ENCODE peak calls at places on chromosomes 16 and 17, in eight cellular contexts. P, Q, O, S, R, N, M and A are unnamed samples. For H3K9me3, the result is how much of the 10 kb centered on the place peaks cover.

GRCh38 chr16:85176541-85177447 is 64.5 kb upstream of the CIBAR2 start:
- DNase-seq in S (no peak), N (peak), O (no peak), P (no peak), Q (no peak), R (no peak), M (no peak), A (no peak)

GRCh38 chr16:61246592-61246991 is 789.6 kb downstream of the CDH8 start:
- DNase-seq in P (no peak), R (no peak), O (no peak), S (no peak), Q (no peak), M (no peak), N (no peak), A (no peak)

GRCh38 chr17:81934850-81935708 is 2.0 kb downstream of the PYCR1 start:
- DNase-seq in Q (no peak), O (no peak), P (no peak), N (no peak), M (no peak), R (no peak), S (no peak), A (no peak)

GRCh38 chr17:37740861-37741260 is 4.0 kb downstream of the HNF1B start:
- DNase-seq in Q (no peak), S (no peak), N (no peak), P (no peak), M (no peak), R (no peak), O (no peak), A (no peak)

GRCh38 chr17:17346428-17347233 is 43.5 kb downstream of the NT5M start:
- DNase-seq in N (no peak), O (no peak), R (no peak), S (no peak), M (no peak), Q (no peak), P (no peak), A (no peak)

GRCh38 chr17:43068570-43069367 is 43.7 kb downstream of the RND2 start:
- DNase-seq in P (no peak), R (no peak), O (no peak), M (no peak), N (no peak), Q (no peak), S (no peak), A (no peak)

GRCh38 chr16:78705694-78706093 is 606.2 kb downstream of the WWOX start:
- DNase-seq in P (no peak), M (no peak), R (no peak), Q (peak), N (no peak), O (peak), S (no peak), A (no peak)

GRCh38 chr17:1789936-1790335 is 28.1 kb downstream of the SERPINF1 start:
- DNase-seq in R (no peak), S (no peak), M (no peak), Q (no peak), P (no peak), N (peak), O (no peak), A (no peak)

GRCh38 chr16:2597560-2597902 is 59.7 kb downstream of the PDPK1 start:
- DNase-seq in Q (no peak), M (no peak), R (no peak), O (no peak), N (peak), S (no peak), P (no peak), A (no peak)

GRCh38 chr17:70622382-70623260 is 453.3 kb downstream of the KCNJ2 start:
- DNase-seq in R (peak), Q (peak), N (peak), O (peak), M (peak), S (no peak), P (peak), A (peak)

GRCh38 chr17:74547736-74548135 is 1.8 kb upstream of the CD300C start:
- DNase-seq in S (no peak), R (no peak), Q (no peak), M (no peak), N (peak), O (peak), P (no peak), A (no peak)

GRCh38 chr16:31537362-31537921 is 9.7 kb downstream of the AHSP start:
- DNase-seq in S (no peak), Q (no peak), M (no peak), O (no peak), P (no peak), N (peak), R (no peak), A (no peak)

GRCh38 chr16:71423865-71424264 is 18.0 kb downstream of the TLE7 start:
- DNase-seq in N (no peak), M (no peak), S (no peak), O (no peak), P (no peak), R (no peak), Q (no peak), A (no peak)

GRCh38 chr16:75310541-75310940 is 59.1 kb upstream of the BCAR1 start:
- DNase-seq in R (no peak), P (no peak), Q (no peak), N (no peak), M (no peak), O (no peak), S (no peak), A (no peak)

GRCh38 chr16:35714665-35715064 is 2255.3 kb downstream of the TP53TG3F start:
- DNase-seq in P (no peak), R (no peak), N (no peak), O (no peak), S (no peak), Q (no peak), M (no peak), A (no peak)

GRCh38 chr16:35711435-35711834 is 2252.0 kb downstream of the TP53TG3F start:
- DNase-seq in N (no peak), S (no peak), O (no peak), M (no peak), P (no peak), Q (no peak), R (no peak), A (no peak)

GRCh38 chr16:35711958-35712357 is 2252.5 kb downstream of the TP53TG3F start:
- DNase-seq in Q (no peak), R (no peak), S (no peak), M (no peak), O (no peak), N (no peak), P (no peak), A (no peak)

GRCh38 chr16:35713762-35714650 is 2254.6 kb downstream of the TP53TG3F start:
- DNase-seq in Q (no peak), N (no peak), S (no peak), R (no peak), P (no peak), M (no peak), O (no peak), A (no peak)
- H3K9me3 ChIP-seq in Q (under half), N (under half), S (under half), R (under half), P (under half), M (under half), O (under half), A (under half)

GRCh38 chr16:3861808-3862451 is 18.6 kb downstream of the CREBBP start:
- DNase-seq in P (no peak), M (no peak), Q (no peak), S (no peak), R (no peak), N (no peak), O (no peak), A (no peak)
- H3K4me3 ChIP-seq in P (no peak), M (no peak), Q (no peak), S (no peak), R (no peak), N (peak), O (no peak), A (no peak)

GRCh38 chr16:83400234-83400633 is 407.5 kb upstream of the HSBP1 start:
- DNase-seq in M (no peak), O (no peak), S (no peak), R (no peak), N (no peak), P (no peak), Q (no peak), A (peak)
- TF ChIP-seq CTCF in M (peak), O (no peak), S (no peak), R (no peak), N (no peak), P (no peak), Q (no peak), A (no peak)

GRCh38 chr17:27157297-27157696 is 136.6 kb upstream of the WSB1 start:
- DNase-seq in Q (no peak), M (no peak), O (no peak), S (no peak), N (no peak), R (no peak), P (no peak), A (no peak)

GRCh38 chr17:27153005-27153404 is 140.9 kb upstream of the WSB1 start:
- DNase-seq in P (no peak), R (no peak), Q (no peak), N (no peak), S (no peak), O (no peak), M (no peak), A (no peak)

GRCh38 chr17:27157898-27158297 is 136.0 kb upstream of the WSB1 start:
- DNase-seq in O (no peak), R (no peak), M (no peak), N (no peak), P (no peak), Q (no peak), S (no peak), A (no peak)

GRCh38 chr17:27158390-27158789 is 135.5 kb upstream of the WSB1 start:
- DNase-seq in Q (no peak), S (no peak), P (no peak), O (no peak), M (no peak), N (peak), R (no peak), A (no peak)

GRCh38 chr17:27155866-27156265 is 138.0 kb upstream of the WSB1 start:
- DNase-seq in O (no peak), P (no peak), M (no peak), N (peak), Q (no peak), S (no peak), R (no peak), A (no peak)
- H3K9me3 ChIP-seq in O (under half), P (under half), M (under half), N (under half), Q (under half), S (under half), R (under half), A (under half)

GRCh38 chr16:73206306-73206705 is 158.4 kb upstream of the ZFHX3 start:
- DNase-seq in S (no peak), R (no peak), N (no peak), P (no peak), Q (no peak), O (no peak), M (no peak), A (no peak)
- H3K4me3 ChIP-seq in S (no peak), R (no peak), N (no peak), P (no peak), Q (no peak), O (no peak), M (no peak), A (no peak)

DNA sequence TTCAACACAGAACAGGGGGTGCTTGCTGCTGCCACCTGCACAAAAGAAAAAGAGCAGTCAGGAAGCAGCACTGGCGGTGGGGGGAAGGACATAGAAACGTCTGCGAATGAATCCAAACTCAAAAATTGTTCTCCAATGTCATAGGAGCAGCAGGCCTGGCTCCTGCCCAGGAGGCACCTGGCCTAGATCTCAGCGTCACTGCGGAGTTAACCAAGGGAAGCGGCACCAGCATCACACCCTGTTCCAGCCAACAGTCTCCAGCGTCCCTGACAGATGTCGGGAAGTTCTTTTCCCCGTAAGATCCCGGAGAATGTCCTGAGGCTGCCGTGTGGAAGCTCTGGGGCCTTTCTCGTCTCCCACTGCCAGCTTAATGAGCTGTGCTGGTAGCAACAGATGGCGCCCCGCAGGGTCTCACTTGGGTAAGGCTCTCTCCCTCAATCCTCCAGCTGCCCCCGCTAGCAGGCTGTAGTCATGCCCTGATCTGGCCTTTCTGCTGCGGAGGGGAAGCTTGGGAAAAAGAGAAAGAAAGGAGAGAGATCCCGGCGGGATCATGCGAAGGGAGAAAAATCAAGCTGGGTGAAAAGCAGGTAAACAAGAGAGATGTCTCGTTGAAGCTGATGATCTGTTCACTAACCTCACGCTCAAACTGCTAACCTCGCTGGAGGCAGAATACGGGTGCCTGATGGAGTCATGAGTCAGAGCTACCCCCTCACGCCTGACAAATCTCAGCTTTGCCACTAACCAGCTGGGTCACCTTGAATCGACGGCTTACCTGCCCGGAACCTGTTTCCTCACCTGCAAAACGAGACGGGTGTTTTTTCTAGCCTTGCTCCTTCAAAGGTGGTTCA is 57.4 kb downstream of the MARCHF10 start:
- DNase-seq in N (no peak), R (no peak), Q (no peak), M (no peak), P (peak), O (peak), S (no peak), A (no peak)
- TF ChIP-seq CTCF in N (no peak), R (no peak), Q (no peak), M (no peak), P (no peak), O (no peak), S (no peak), A (no peak)

DNA sequence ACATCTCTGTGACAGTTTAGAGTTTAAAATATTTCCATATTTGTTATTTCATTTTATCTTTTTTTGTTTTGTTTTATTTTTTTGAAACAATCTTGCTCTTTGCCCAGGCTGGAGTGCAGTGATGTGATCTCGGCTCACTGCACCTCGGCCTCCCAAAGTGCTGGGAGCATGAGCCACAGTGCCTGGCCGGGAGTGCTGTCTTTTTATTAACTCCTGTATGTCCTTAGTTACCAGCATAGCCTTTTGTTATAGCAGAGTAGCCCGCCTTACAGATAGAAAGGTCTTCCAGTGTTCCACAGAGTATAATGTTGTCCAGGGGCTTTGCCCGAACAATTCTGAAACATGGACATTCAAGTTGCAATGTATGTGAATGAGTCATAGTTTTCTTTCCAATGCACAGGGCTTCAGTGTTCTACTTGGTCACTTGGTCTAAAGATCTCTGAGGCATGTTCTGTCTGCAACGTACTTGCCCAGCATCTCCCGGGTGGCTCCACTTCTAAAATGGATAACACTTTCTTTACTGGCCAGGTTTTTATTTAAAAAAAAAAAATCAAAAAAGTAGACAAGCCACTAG is 125.6 kb downstream of the KCNJ18 start:
- DNase-seq in O (no peak), N (no peak), Q (peak), P (no peak), R (no peak), M (no peak), S (no peak), A (no peak)
- H3K9me3 ChIP-seq in O (under half), N (under half), Q (under half), P (under half), R (under half), M (under half), S (under half), A (under half)